ENCODE peak calls at places on chromosomes 13 and 19, in six cellular contexts. X is posterior cingulate gyrus, J is T47D, S is naive B cell, E is endodermal cell, N is Calu3. D is an unnamed sample.

GRCh38 chr19:35756373-35757230 is at the start of gene HSPB6:
- DNase-seq in X (no peak), J (no peak), S (no peak), E (peak; percentile 76), N (no peak), D (peak; percentile 52)

GRCh38 chr19:46717034-46717715 is at the start of gene PRKD2:
- DNase-seq in X (peak; percentile 66), J (peak; percentile 73), S (peak; percentile 88), E (peak; percentile 98), N (peak; percentile 95), D (peak; percentile 89)

GRCh38 chr13:28636677-28637317 is 22.1 kb upstream of the POMP start:
- DNase-seq in X (no peak), J (no peak), S (peak; percentile 83), E (peak; percentile 87), N (peak; percentile 59), D (no peak)

GRCh38 chr13:54387607-54388006 is 1359.0 kb downstream of the OLFM4 start:
- DNase-seq in X (no peak), J (no peak), S (no peak), E (no peak), N (no peak), D (no peak)

GRCh38 chr13:50678464-50679162 is 164.9 kb downstream of the DLEU7 start:
- DNase-seq in X (no peak), J (no peak), S (no peak), E (no peak), N (peak; percentile 3), D (no peak)

GRCh38 chr13:23715092-23715761 is 145.0 kb downstream of the TNFRSF19 start:
- DNase-seq in X (no peak), J (no peak), S (no peak), E (no peak), N (no peak), D (no peak)

GRCh38 chr13:27953671-27954405 is 15.3 kb downstream of the CDX2 start:
- DNase-seq in X (no peak), J (no peak), S (peak; percentile 59), E (peak; percentile 97), N (peak; percentile 91), D (peak; percentile 43)

GRCh38 chr13:40502236-40502635 is 164.2 kb downstream of the FOXO1 start:
- DNase-seq in X (no peak), J (no peak), S (no peak), E (no peak), N (no peak), D (no peak)

GRCh38 chr13:113989585-113990300 is 15.9 kb upstream of the C13orf46 start:
- DNase-seq in X (peak; percentile 3), J (no peak), S (no peak), E (no peak), N (no peak), D (no peak)

GRCh38 chr19:49676136-49676689 is 858 bp upstream of the PRMT1 start:
- DNase-seq in X (no peak), J (peak; percentile 55), S (no peak), E (peak; percentile 93), N (no peak), D (peak; percentile 78)

GRCh38 chr13:33859691-33860303 is 41.8 kb downstream of the RFC3 start:
- DNase-seq in X (no peak), J (no peak), S (no peak), E (no peak), N (no peak), D (no peak)

GRCh38 chr19:45497791-45498190 is 452 bp upstream of the PPM1N start:
- DNase-seq in X (no peak), J (no peak), S (no peak), E (peak; percentile 73), N (no peak), D (no peak)

GRCh38 chr13:21986602-21987001 is 315.7 kb downstream of the FGF9 start:
- DNase-seq in X (no peak), J (no peak), S (no peak), E (no peak), N (no peak), D (peak; percentile 34)

GRCh38 chr13:74062933-74063332 is 71.3 kb downstream of the KLF12 start:
- DNase-seq in X (no peak), J (no peak), S (no peak), E (no peak), N (no peak), D (peak; percentile 18)

GRCh38 chr19:18589380-18590272 is 1.0 kb downstream of the REX1BD start:
- DNase-seq in X (no peak), J (no peak), S (peak; percentile 62), E (peak; percentile 95), N (peak; percentile 67), D (peak; percentile 50)

GRCh38 chr13:46288570-46289259 is 77.0 kb downstream of the LRRC63 start:
- DNase-seq in X (no peak), J (no peak), S (peak; percentile 34), E (no peak), N (peak; percentile 15), D (no peak)

GRCh38 chr13:33016414-33017409 is at the start of gene KL:
- DNase-seq in X (no peak), J (no peak), S (no peak), E (peak; percentile 81), N (peak; percentile 26), D (no peak)

GRCh38 chr19:2488942-2489731 is 13.2 kb downstream of the GADD45B start:
- DNase-seq in X (no peak), J (peak; percentile 69), S (peak; percentile 22), E (peak; percentile 87), N (peak; percentile 36), D (no peak)

GRCh38 chr13:109840201-109840892 is 54.0 kb upstream of the IRS2 start:
- DNase-seq in X (no peak), J (no peak), S (no peak), E (no peak), N (no peak), D (no peak)

D was measured in tibial nerve.